ENCODE peak calls at places on chromosome 22, in seven cellular contexts. R is stimulated activated CD4-positive, alpha-beta T cell treated with anti-CD3 and anti-CD28 coated beads, TNF-alpha, amount 100 ng/mL, for 24 hours; C is renal cortical epithelial cell; B is HTR-8/SVneo; J is memory B cell; Y is occipital lobe; I is NB4. E is an unnamed sample.

GRCh38 chr22:29477919-29478318 is 2.1 kb upstream of the NEFH start:
- DNase-seq in R (no peak), C (no peak), B (no peak), J (no peak), Y (no peak), I (no peak), E (no peak)

GRCh38 chr22:38314140-38314991 is 2.9 kb downstream of the CSNK1E start:
- DNase-seq in R (no peak), C (no peak), B (no peak), J (no peak), Y (no peak), I (no peak), E (no peak)

GRCh38 chr22:40418366-40419201 is 48.2 kb downstream of the SGSM3 start:
- DNase-seq in R (no peak), C (no peak), B (no peak), J (peak), Y (peak), I (no peak), E (peak)

GRCh38 chr22:30262112-30262511 is 4.5 kb downstream of the OSM start:
- DNase-seq in R (no peak), C (no peak), B (no peak), J (no peak), Y (no peak), I (no peak), E (no peak)

GRCh38 chr22:37012262-37012904 is 6.9 kb downstream of the TST start:
- DNase-seq in R (no peak), C (no peak), B (no peak), J (no peak), Y (no peak), I (no peak), E (no peak)

GRCh38 chr22:39510529-39511149 is 8.5 kb downstream of the MIEF1 start:
- DNase-seq in R (no peak), C (no peak), B (no peak), J (no peak), Y (no peak), I (no peak), E (no peak)

GRCh38 chr22:50175921-50176849 is 5.7 kb downstream of the PANX2 start:
- DNase-seq in R (no peak), C (no peak), B (no peak), J (no peak), Y (no peak), I (no peak), E (no peak)

GRCh38 chr22:25928038-25928437 is 186.1 kb downstream of the MYO18B start:
- DNase-seq in R (no peak), C (no peak), B (no peak), J (no peak), Y (no peak), I (no peak), E (no peak)

GRCh38 chr22:37249946-37250345 is 5.9 kb upstream of the RAC2 start:
- DNase-seq in R (no peak), C (no peak), B (no peak), J (no peak), Y (no peak), I (no peak), E (no peak)

GRCh38 chr22:22508274-22509176 is at the start of gene ZNF280B:
- DNase-seq in R (peak), C (peak), B (peak), J (peak), Y (peak), I (peak), E (peak)

GRCh38 chr22:17475318-17476212 is 87.7 kb upstream of the SLC25A18 start:
- DNase-seq in R (no peak), C (no peak), B (no peak), J (no peak), Y (no peak), I (no peak), E (no peak)

GRCh38 chr22:24153353-24153752 is 27.9 kb upstream of the SUSD2 start:
- DNase-seq in R (no peak), C (peak), B (no peak), J (no peak), Y (no peak), I (peak), E (peak)

GRCh38 chr22:27397948-27398330 is 403.6 kb downstream of the MN1 start:
- DNase-seq in R (no peak), C (no peak), B (no peak), J (no peak), Y (no peak), I (no peak), E (no peak)

GRCh38 chr22:45878901-45879551 is 97.9 kb downstream of the WNT7B start:
- DNase-seq in R (no peak), C (no peak), B (no peak), J (no peak), Y (no peak), I (no peak), E (no peak)

GRCh38 chr22:45216133-45217003 is 24.3 kb downstream of the KIAA0930 start:
- DNase-seq in R (no peak), C (peak), B (no peak), J (no peak), Y (no peak), I (no peak), E (no peak)

GRCh38 chr22:29734853-29735252 is 15.1 kb downstream of the CABP7 start:
- DNase-seq in R (no peak), C (no peak), B (no peak), J (no peak), Y (no peak), I (no peak), E (no peak)

GRCh38 chr22:37518509-37519267 is 527 bp downstream of the CARD10 start:
- DNase-seq in R (no peak), C (no peak), B (no peak), J (no peak), Y (no peak), I (peak), E (no peak)

GRCh38 chr22:42399315-42400271 is 32.6 kb downstream of the NFAM1 start:
- DNase-seq in R (no peak), C (peak), B (no peak), J (no peak), Y (no peak), I (peak), E (peak)

GRCh38 chr22:46386312-46386711 is 50.8 kb downstream of the TRMU start:
- DNase-seq in R (no peak), C (no peak), B (no peak), J (no peak), Y (no peak), I (no peak), E (no peak)

GRCh38 chr22:39498802-39499201 is 3.3 kb upstream of the MIEF1 start:
- DNase-seq in R (no peak), C (no peak), B (no peak), J (no peak), Y (no peak), I (no peak), E (no peak)

E was measured in Kasumi-1.